ENCODE peak calls at places on chromosomes 6 and 20, in ten cellular contexts. One of them, this sample, is unnamed.

GRCh38 chr6:147625946-147626345 is 117.5 kb downstream of the SAMD5 start:
- DNase-seq in GM20000: no peak
- DNase-seq in hepatocyte: no peak
- DNase-seq in stimulated activated CD4-positive, alpha-beta T cell treated with anti-CD3 and anti-CD28 coated beads, Interleukin-12 subunit alpha, Interleukin-12 subunit beta, amount 100 ng/mL, for 4 hours: no peak
- DNase-seq in activated naive CD4-positive, alpha-beta T cell treated with Interleukin-2 at 50 U/mL for 16 hours: no peak
- DNase-seq in activated gamma-delta T cell: no peak
- DNase-seq in amniotic epithelial cell: no peak
- DNase-seq in CD4-positive, alpha-beta T cell: no peak
- DNase-seq in NCI-H1105 treated with DMSO at 0.1 percent for 48 hours: no peak
- DNase-seq in fibroblast of pulmonary artery: no peak
- DNase-seq in this sample: no peak

GRCh38 chr6:119158057-119158848 is 79.8 kb upstream of the FAM184A start:
- DNase-seq in GM20000: no peak
- DNase-seq in hepatocyte: no peak
- DNase-seq in stimulated activated CD4-positive, alpha-beta T cell treated with anti-CD3 and anti-CD28 coated beads, Interleukin-12 subunit alpha, Interleukin-12 subunit beta, amount 100 ng/mL, for 4 hours: no peak
- DNase-seq in activated naive CD4-positive, alpha-beta T cell treated with Interleukin-2 at 50 U/mL for 16 hours: no peak
- DNase-seq in activated gamma-delta T cell: no peak
- DNase-seq in amniotic epithelial cell: peak
- DNase-seq in CD4-positive, alpha-beta T cell: no peak
- DNase-seq in NCI-H1105 treated with DMSO at 0.1 percent for 48 hours: no peak
- DNase-seq in fibroblast of pulmonary artery: peak
- DNase-seq in this sample: no peak

GRCh38 chr20:50788045-50788867 is 6.6 kb upstream of the BCAS4 start:
- DNase-seq in GM20000: no peak
- DNase-seq in hepatocyte: peak
- DNase-seq in stimulated activated CD4-positive, alpha-beta T cell treated with anti-CD3 and anti-CD28 coated beads, Interleukin-12 subunit alpha, Interleukin-12 subunit beta, amount 100 ng/mL, for 4 hours: no peak
- DNase-seq in activated naive CD4-positive, alpha-beta T cell treated with Interleukin-2 at 50 U/mL for 16 hours: no peak
- DNase-seq in activated gamma-delta T cell: no peak
- DNase-seq in amniotic epithelial cell: peak
- DNase-seq in CD4-positive, alpha-beta T cell: no peak
- DNase-seq in NCI-H1105 treated with DMSO at 0.1 percent for 48 hours: no peak
- DNase-seq in fibroblast of pulmonary artery: peak
- DNase-seq in this sample: no peak

GRCh38 chr6:122832515-122833228 is 43.6 kb downstream of the SMPDL3A start:
- DNase-seq in GM20000: no peak
- DNase-seq in hepatocyte: no peak
- DNase-seq in stimulated activated CD4-positive, alpha-beta T cell treated with anti-CD3 and anti-CD28 coated beads, Interleukin-12 subunit alpha, Interleukin-12 subunit beta, amount 100 ng/mL, for 4 hours: no peak
- DNase-seq in activated naive CD4-positive, alpha-beta T cell treated with Interleukin-2 at 50 U/mL for 16 hours: no peak
- DNase-seq in activated gamma-delta T cell: no peak
- DNase-seq in amniotic epithelial cell: no peak
- DNase-seq in CD4-positive, alpha-beta T cell: no peak
- DNase-seq in NCI-H1105 treated with DMSO at 0.1 percent for 48 hours: no peak
- DNase-seq in fibroblast of pulmonary artery: no peak
- DNase-seq in this sample: no peak

GRCh38 chr20:61663521-61664425 is 401.9 kb downstream of the TAF4 start:
- DNase-seq in GM20000: no peak
- DNase-seq in hepatocyte: no peak
- DNase-seq in stimulated activated CD4-positive, alpha-beta T cell treated with anti-CD3 and anti-CD28 coated beads, Interleukin-12 subunit alpha, Interleukin-12 subunit beta, amount 100 ng/mL, for 4 hours: no peak
- DNase-seq in activated naive CD4-positive, alpha-beta T cell treated with Interleukin-2 at 50 U/mL for 16 hours: no peak
- DNase-seq in activated gamma-delta T cell: no peak
- DNase-seq in amniotic epithelial cell: no peak
- DNase-seq in CD4-positive, alpha-beta T cell: no peak
- DNase-seq in NCI-H1105 treated with DMSO at 0.1 percent for 48 hours: no peak
- DNase-seq in fibroblast of pulmonary artery: no peak
- DNase-seq in this sample: no peak

GRCh38 chr20:21507275-21508229 is 6.3 kb downstream of the NKX2-2 start:
- DNase-seq in GM20000: no peak
- DNase-seq in hepatocyte: no peak
- DNase-seq in stimulated activated CD4-positive, alpha-beta T cell treated with anti-CD3 and anti-CD28 coated beads, Interleukin-12 subunit alpha, Interleukin-12 subunit beta, amount 100 ng/mL, for 4 hours: no peak
- DNase-seq in activated naive CD4-positive, alpha-beta T cell treated with Interleukin-2 at 50 U/mL for 16 hours: no peak
- DNase-seq in activated gamma-delta T cell: no peak
- DNase-seq in amniotic epithelial cell: no peak
- DNase-seq in CD4-positive, alpha-beta T cell: no peak
- DNase-seq in NCI-H1105 treated with DMSO at 0.1 percent for 48 hours: no peak
- DNase-seq in fibroblast of pulmonary artery: no peak
- DNase-seq in this sample: no peak

GRCh38 chr6:10763006-10763405 is 15.4 kb downstream of the TMEM14B start:
- DNase-seq in GM20000: no peak
- DNase-seq in hepatocyte: no peak
- DNase-seq in stimulated activated CD4-positive, alpha-beta T cell treated with anti-CD3 and anti-CD28 coated beads, Interleukin-12 subunit alpha, Interleukin-12 subunit beta, amount 100 ng/mL, for 4 hours: no peak
- DNase-seq in activated naive CD4-positive, alpha-beta T cell treated with Interleukin-2 at 50 U/mL for 16 hours: no peak
- DNase-seq in activated gamma-delta T cell: no peak
- DNase-seq in amniotic epithelial cell: peak
- DNase-seq in CD4-positive, alpha-beta T cell: no peak
- DNase-seq in NCI-H1105 treated with DMSO at 0.1 percent for 48 hours: no peak
- DNase-seq in fibroblast of pulmonary artery: peak
- DNase-seq in this sample: no peak

GRCh38 chr6:159700970-159701369 is 7.9 kb upstream of the SOD2 start:
- DNase-seq in GM20000: no peak
- DNase-seq in hepatocyte: no peak
- DNase-seq in stimulated activated CD4-positive, alpha-beta T cell treated with anti-CD3 and anti-CD28 coated beads, Interleukin-12 subunit alpha, Interleukin-12 subunit beta, amount 100 ng/mL, for 4 hours: no peak
- DNase-seq in activated naive CD4-positive, alpha-beta T cell treated with Interleukin-2 at 50 U/mL for 16 hours: no peak
- DNase-seq in activated gamma-delta T cell: no peak
- DNase-seq in amniotic epithelial cell: no peak
- DNase-seq in CD4-positive, alpha-beta T cell: no peak
- DNase-seq in NCI-H1105 treated with DMSO at 0.1 percent for 48 hours: no peak
- DNase-seq in fibroblast of pulmonary artery: no peak
- DNase-seq in this sample: no peak

GRCh38 chr6:84428300-84428907 is 201.0 kb upstream of the CEP162 start:
- DNase-seq in GM20000: peak
- DNase-seq in hepatocyte: peak
- DNase-seq in stimulated activated CD4-positive, alpha-beta T cell treated with anti-CD3 and anti-CD28 coated beads, Interleukin-12 subunit alpha, Interleukin-12 subunit beta, amount 100 ng/mL, for 4 hours: no peak
- DNase-seq in activated naive CD4-positive, alpha-beta T cell treated with Interleukin-2 at 50 U/mL for 16 hours: no peak
- DNase-seq in activated gamma-delta T cell: no peak
- DNase-seq in amniotic epithelial cell: peak
- DNase-seq in CD4-positive, alpha-beta T cell: no peak
- DNase-seq in NCI-H1105 treated with DMSO at 0.1 percent for 48 hours: peak
- DNase-seq in fibroblast of pulmonary artery: peak
- DNase-seq in this sample: peak

GRCh38 chr6:131638013-131638412 is 911 bp downstream of the ENPP3 start:
- DNase-seq in GM20000: no peak
- DNase-seq in hepatocyte: no peak
- DNase-seq in stimulated activated CD4-positive, alpha-beta T cell treated with anti-CD3 and anti-CD28 coated beads, Interleukin-12 subunit alpha, Interleukin-12 subunit beta, amount 100 ng/mL, for 4 hours: no peak
- DNase-seq in activated naive CD4-positive, alpha-beta T cell treated with Interleukin-2 at 50 U/mL for 16 hours: no peak
- DNase-seq in activated gamma-delta T cell: no peak
- DNase-seq in amniotic epithelial cell: peak
- DNase-seq in CD4-positive, alpha-beta T cell: no peak
- DNase-seq in NCI-H1105 treated with DMSO at 0.1 percent for 48 hours: no peak
- DNase-seq in fibroblast of pulmonary artery: no peak
- DNase-seq in this sample: no peak

GRCh38 chr6:139533573-139534471 is 159.4 kb upstream of the CITED2 start:
- DNase-seq in GM20000: no peak
- DNase-seq in hepatocyte: peak
- DNase-seq in stimulated activated CD4-positive, alpha-beta T cell treated with anti-CD3 and anti-CD28 coated beads, Interleukin-12 subunit alpha, Interleukin-12 subunit beta, amount 100 ng/mL, for 4 hours: no peak
- DNase-seq in activated naive CD4-positive, alpha-beta T cell treated with Interleukin-2 at 50 U/mL for 16 hours: no peak
- DNase-seq in activated gamma-delta T cell: no peak
- DNase-seq in amniotic epithelial cell: peak
- DNase-seq in CD4-positive, alpha-beta T cell: no peak
- DNase-seq in NCI-H1105 treated with DMSO at 0.1 percent for 48 hours: no peak
- DNase-seq in fibroblast of pulmonary artery: peak
- DNase-seq in this sample: no peak